ENCODE peak calls at places on chromosomes 1 and 21, in five cellular contexts. I is activated T-cell treated with anti-CD3 and anti-CD28 coated beads, Interleukin-2, amount 50 U/mL, for 4 hours; R is RWPE1; U is naive thymus-derived CD8-positive, alpha-beta T cell; K is WTC11. P is an unnamed sample.

GRCh38 chr1:1619917-1620361 is 4.6 kb downstream of the MIB2 start:
- DNase-seq in U (no peak), R (no peak), K (peak), I (no peak), P (no peak)

GRCh38 chr21:37257526-37257966 is 9.6 kb downstream of the VPS26C start:
- DNase-seq in U (peak), R (peak), K (no peak), I (no peak), P (no peak)

GRCh38 chr1:200445213-200445612 is 35.4 kb upstream of the ZNF281 start:
- DNase-seq in R (peak), U (no peak), I (no peak), K (no peak), P (no peak)

GRCh38 chr21:31343680-31344480 is at the start of gene TIAM1:
- DNase-seq in R (peak), K (peak), I (no peak), U (no peak), P (peak)

GRCh38 chr1:151508721-151509292 is 2.4 kb upstream of the CGN start:
- DNase-seq in K (no peak), R (no peak), I (no peak), U (no peak), P (no peak)

GRCh38 chr1:28392027-28392652 is 22.6 kb downstream of the PHACTR4 start:
- DNase-seq in K (no peak), I (no peak), U (no peak), R (peak), P (no peak)

GRCh38 chr1:3227372-3227704 is 158.3 kb downstream of the PRDM16 start:
- DNase-seq in R (no peak), I (no peak), K (no peak), U (no peak), P (no peak)

GRCh38 chr1:17632106-17632505 is 92.6 kb downstream of the ARHGEF10L start:
- DNase-seq in U (no peak), K (no peak), R (no peak), I (no peak), P (no peak)

GRCh38 chr1:247367786-247368342 is 36.2 kb upstream of the ZNF496 start:
- DNase-seq in U (no peak), R (no peak), K (no peak), I (no peak), P (no peak)

GRCh38 chr1:191585095-191585494 is 573.2 kb upstream of the RGS18 start:
- DNase-seq in K (no peak), U (no peak), R (no peak), I (no peak), P (no peak)

GRCh38 chr1:7375329-7375728 is 395.8 kb upstream of the VAMP3 start:
- DNase-seq in R (no peak), U (no peak), K (no peak), I (no peak), P (no peak)

GRCh38 chr1:103108525-103109150 is 316 bp upstream of the COL11A1 start:
- DNase-seq in I (no peak), R (no peak), U (no peak), K (peak), P (no peak)

GRCh38 chr1:162625624-162626023 is 6.6 kb upstream of the DDR2 start:
- DNase-seq in U (no peak), K (no peak), R (no peak), I (no peak), P (no peak)

GRCh38 chr1:30526652-30527345 is 196.6 kb downstream of the MATN1 start:
- DNase-seq in I (no peak), U (no peak), K (no peak), R (no peak), P (no peak)

GRCh38 chr1:201649776-201650607 is 111.1 kb downstream of the NAV1 start:
- DNase-seq in U (no peak), K (peak), I (no peak), R (peak), P (peak)

GRCh38 chr1:56237491-56238064 is 341.8 kb downstream of the PLPP3 start:
- DNase-seq in R (no peak), K (no peak), U (no peak), I (no peak), P (no peak)

GRCh38 chr1:1300352-1300739 is 7.4 kb downstream of the ACAP3 start:
- DNase-seq in I (no peak), R (no peak), K (no peak), U (no peak), P (no peak)

GRCh38 chr1:156894711-156895407 is 1.3 kb downstream of the PEAR1 start:
- DNase-seq in K (no peak), U (no peak), R (no peak), I (no peak), P (no peak)

GRCh38 chr1:1437904-1438376 is 2.5 kb downstream of the VWA1 start:
- DNase-seq in K (no peak), I (no peak), R (no peak), U (no peak), P (no peak)

GRCh38 chr1:20405893-20406604 is 80.0 kb downstream of the CAMK2N1 start:
- DNase-seq in K (no peak), R (no peak), I (no peak), U (no peak), P (no peak)

GRCh38 chr1:239647964-239648632 is 261.7 kb downstream of the CHRM3 start:
- DNase-seq in R (no peak), I (no peak), K (no peak), U (no peak), P (no peak)

GRCh38 chr1:31859719-31860118 is 43.9 kb upstream of the SPOCD1 start:
- DNase-seq in K (no peak), U (no peak), R (no peak), I (no peak), P (no peak)

GRCh38 chr1:235968837-235969236 is 96.1 kb downstream of the NID1 start:
- DNase-seq in U (no peak), I (no peak), K (no peak), R (no peak), P (no peak)

GRCh38 chr1:4265836-4266235 is 365.8 kb upstream of the C1orf174 start:
- DNase-seq in U (no peak), I (no peak), R (no peak), K (no peak), P (no peak)

GRCh38 chr1:2556277-2557145 is at the start of gene TNFRSF14:
- DNase-seq in K (no peak), U (peak), R (no peak), I (peak), P (no peak)

GRCh38 chr1:161738627-161739287 is 10.8 kb upstream of the DUSP12 start:
- DNase-seq in K (peak), U (peak), I (peak), R (peak), P (no peak)

GRCh38 chr1:36253463-36253862 is 29.2 kb downstream of the THRAP3 start:
- DNase-seq in K (no peak), I (no peak), U (no peak), R (no peak), P (no peak)